ENCODE peak calls at places on chromosome 6, in ten cellular contexts. One of them, this sample, is unnamed.

GRCh38 chr6:37942606-37943376 is 123.3 kb downstream of the ZFAND3 start:
- DNase-seq in BJ: no peak
- DNase-seq in cardiac muscle cell: no peak
- DNase-seq in sigmoid colon: no peak
- DNase-seq in astrocyte of the spinal cord: no peak
- DNase-seq in choroid plexus epithelial cell: no peak
- DNase-seq in fibroblast of lung: peak; percentile 56
- DNase-seq in cardiac fibroblast: no peak
- DNase-seq in body of pancreas: no peak
- DNase-seq in left ventricle myocardium inferior: no peak
- DNase-seq in this sample: peak; percentile 30

GRCh38 chr6:128271011-128271410 is 249.4 kb downstream of the PTPRK start:
- DNase-seq in cardiac muscle cell: no peak
- DNase-seq in left ventricle myocardium inferior: no peak
- DNase-seq in astrocyte of the spinal cord: no peak
- DNase-seq in fibroblast of lung: no peak
- DNase-seq in sigmoid colon: no peak
- DNase-seq in cardiac fibroblast: no peak
- DNase-seq in BJ: no peak
- DNase-seq in body of pancreas: no peak
- DNase-seq in choroid plexus epithelial cell: no peak
- DNase-seq in this sample: no peak

GRCh38 chr6:158835616-158836221 is 16.6 kb upstream of the EZR start:
- DNase-seq in astrocyte of the spinal cord: no peak
- DNase-seq in sigmoid colon: peak; percentile 64
- DNase-seq in cardiac fibroblast: peak; percentile 84
- DNase-seq in left ventricle myocardium inferior: peak; percentile 73
- DNase-seq in choroid plexus epithelial cell: no peak
- DNase-seq in BJ: no peak
- DNase-seq in cardiac muscle cell: peak; percentile 86
- DNase-seq in body of pancreas: peak; percentile 67
- DNase-seq in fibroblast of lung: peak; percentile 77
- DNase-seq in this sample: peak; percentile 82

GRCh38 chr6:151681426-151682059 is 125.9 kb upstream of the ESR1 start:
- DNase-seq in cardiac fibroblast: peak; percentile 50
- DNase-seq in body of pancreas: no peak
- DNase-seq in choroid plexus epithelial cell: peak; percentile 26
- DNase-seq in left ventricle myocardium inferior: peak; percentile 15
- DNase-seq in BJ: no peak
- DNase-seq in fibroblast of lung: peak; percentile 28
- DNase-seq in astrocyte of the spinal cord: no peak
- DNase-seq in sigmoid colon: no peak
- DNase-seq in cardiac muscle cell: peak; percentile 60
- DNase-seq in this sample: peak; percentile 59

GRCh38 chr6:157955675-157956074 is 26.0 kb upstream of the SYNJ2 start:
- DNase-seq in fibroblast of lung: no peak
- DNase-seq in BJ: no peak
- DNase-seq in astrocyte of the spinal cord: no peak
- DNase-seq in sigmoid colon: no peak
- DNase-seq in cardiac fibroblast: no peak
- DNase-seq in cardiac muscle cell: no peak
- DNase-seq in choroid plexus epithelial cell: no peak
- DNase-seq in body of pancreas: no peak
- DNase-seq in left ventricle myocardium inferior: no peak
- DNase-seq in this sample: no peak

GRCh38 chr6:82712826-82713225 is 349.2 kb downstream of the TPBG start:
- DNase-seq in BJ: no peak
- DNase-seq in choroid plexus epithelial cell: peak; percentile 19
- DNase-seq in fibroblast of lung: peak; percentile 5
- DNase-seq in cardiac muscle cell: peak; percentile 2
- DNase-seq in cardiac fibroblast: peak; percentile 2
- DNase-seq in left ventricle myocardium inferior: no peak
- DNase-seq in sigmoid colon: no peak
- DNase-seq in body of pancreas: no peak
- DNase-seq in astrocyte of the spinal cord: no peak
- DNase-seq in this sample: peak; percentile 6

GRCh38 chr6:97697450-97697849 is 414.4 kb upstream of the MMS22L start:
- DNase-seq in cardiac muscle cell: peak; percentile 0
- DNase-seq in astrocyte of the spinal cord: peak; percentile 66
- DNase-seq in body of pancreas: no peak
- DNase-seq in choroid plexus epithelial cell: peak; percentile 86
- DNase-seq in left ventricle myocardium inferior: no peak
- DNase-seq in cardiac fibroblast: peak; percentile 2
- DNase-seq in fibroblast of lung: peak; percentile 11
- DNase-seq in BJ: no peak
- DNase-seq in sigmoid colon: no peak
- DNase-seq in this sample: no peak

GRCh38 chr6:104509355-104509754 is 350.4 kb downstream of the HACE1 start:
- DNase-seq in left ventricle myocardium inferior: no peak
- DNase-seq in BJ: no peak
- DNase-seq in sigmoid colon: no peak
- DNase-seq in cardiac fibroblast: no peak
- DNase-seq in astrocyte of the spinal cord: no peak
- DNase-seq in body of pancreas: no peak
- DNase-seq in choroid plexus epithelial cell: no peak
- DNase-seq in cardiac muscle cell: no peak
- DNase-seq in fibroblast of lung: no peak
- DNase-seq in this sample: no peak

GRCh38 chr6:74114428-74114827 is 418.4 kb downstream of the CD109 start:
- DNase-seq in astrocyte of the spinal cord: no peak
- DNase-seq in body of pancreas: no peak
- DNase-seq in choroid plexus epithelial cell: no peak
- DNase-seq in left ventricle myocardium inferior: no peak
- DNase-seq in sigmoid colon: no peak
- DNase-seq in cardiac muscle cell: no peak
- DNase-seq in BJ: no peak
- DNase-seq in cardiac fibroblast: no peak
- DNase-seq in fibroblast of lung: no peak
- DNase-seq in this sample: no peak

GRCh38 chr6:170066679-170067078 is 224.2 kb downstream of the DLL1 start:
- DNase-seq in cardiac muscle cell: no peak
- DNase-seq in fibroblast of lung: no peak
- DNase-seq in body of pancreas: peak; percentile 4
- DNase-seq in astrocyte of the spinal cord: no peak
- DNase-seq in sigmoid colon: peak; percentile 43
- DNase-seq in choroid plexus epithelial cell: no peak
- DNase-seq in left ventricle myocardium inferior: no peak
- DNase-seq in cardiac fibroblast: no peak
- DNase-seq in BJ: no peak
- DNase-seq in this sample: no peak

GRCh38 chr6:154933181-154933827 is 61.8 kb upstream of the TIAM2 start:
- DNase-seq in BJ: peak; percentile 32
- DNase-seq in body of pancreas: no peak
- DNase-seq in cardiac muscle cell: peak; percentile 45
- DNase-seq in cardiac fibroblast: peak; percentile 30
- DNase-seq in astrocyte of the spinal cord: peak; percentile 51
- DNase-seq in choroid plexus epithelial cell: peak; percentile 47
- DNase-seq in fibroblast of lung: no peak
- DNase-seq in left ventricle myocardium inferior: no peak
- DNase-seq in sigmoid colon: no peak
- DNase-seq in this sample: peak; percentile 78

GRCh38 chr6:91704531-91704930 is 1117.7 kb upstream of the MAP3K7 start:
- DNase-seq in BJ: no peak
- DNase-seq in body of pancreas: no peak
- DNase-seq in left ventricle myocardium inferior: no peak
- DNase-seq in astrocyte of the spinal cord: peak; percentile 77
- DNase-seq in cardiac fibroblast: peak; percentile 0
- DNase-seq in fibroblast of lung: peak; percentile 47
- DNase-seq in sigmoid colon: no peak
- DNase-seq in cardiac muscle cell: no peak
- DNase-seq in choroid plexus epithelial cell: peak; percentile 45
- DNase-seq in this sample: peak; percentile 53

GRCh38 chr6:145836170-145836569 is 21.6 kb upstream of the FBXO30 start:
- DNase-seq in left ventricle myocardium inferior: no peak
- DNase-seq in sigmoid colon: no peak
- DNase-seq in astrocyte of the spinal cord: peak; percentile 46
- DNase-seq in BJ: no peak
- DNase-seq in body of pancreas: no peak
- DNase-seq in cardiac muscle cell: peak; percentile 67
- DNase-seq in fibroblast of lung: peak; percentile 52
- DNase-seq in cardiac fibroblast: peak; percentile 76
- DNase-seq in choroid plexus epithelial cell: peak; percentile 71
- DNase-seq in this sample: peak; percentile 54

GRCh38 chr6:36984581-36985383 is 1.2 kb downstream of the MTCH1 start:
- DNase-seq in fibroblast of lung: peak; percentile 79
- DNase-seq in cardiac fibroblast: peak; percentile 80
- DNase-seq in left ventricle myocardium inferior: no peak
- DNase-seq in body of pancreas: peak; percentile 39
- DNase-seq in choroid plexus epithelial cell: peak; percentile 72
- DNase-seq in sigmoid colon: peak; percentile 86
- DNase-seq in cardiac muscle cell: peak; percentile 78
- DNase-seq in astrocyte of the spinal cord: peak; percentile 64
- DNase-seq in BJ: peak; percentile 19
- DNase-seq in this sample: peak; percentile 84

GRCh38 chr6:156638581-156638980 is 138.6 kb upstream of the ARID1B start:
- DNase-seq in body of pancreas: no peak
- DNase-seq in sigmoid colon: no peak
- DNase-seq in astrocyte of the spinal cord: no peak
- DNase-seq in BJ: no peak
- DNase-seq in fibroblast of lung: no peak
- DNase-seq in cardiac muscle cell: no peak
- DNase-seq in choroid plexus epithelial cell: no peak
- DNase-seq in left ventricle myocardium inferior: no peak
- DNase-seq in cardiac fibroblast: no peak
- DNase-seq in this sample: no peak

GRCh38 chr6:119308994-119309657 is 40.4 kb downstream of the MAN1A1 start:
- DNase-seq in body of pancreas: no peak
- DNase-seq in fibroblast of lung: peak; percentile 15
- DNase-seq in left ventricle myocardium inferior: no peak
- DNase-seq in astrocyte of the spinal cord: no peak
- DNase-seq in choroid plexus epithelial cell: no peak
- DNase-seq in cardiac muscle cell: no peak
- DNase-seq in sigmoid colon: no peak
- DNase-seq in BJ: no peak
- DNase-seq in cardiac fibroblast: no peak
- DNase-seq in this sample: no peak

GRCh38 chr6:96724641-96725040 is 112.6 kb downstream of the GPR63 start:
- DNase-seq in choroid plexus epithelial cell: no peak
- DNase-seq in BJ: no peak
- DNase-seq in body of pancreas: no peak
- DNase-seq in sigmoid colon: no peak
- DNase-seq in astrocyte of the spinal cord: no peak
- DNase-seq in fibroblast of lung: no peak
- DNase-seq in cardiac muscle cell: no peak
- DNase-seq in left ventricle myocardium inferior: no peak
- DNase-seq in cardiac fibroblast: no peak
- DNase-seq in this sample: no peak

GRCh38 chr6:1067346-1067745 is 244.6 kb upstream of the FOXQ1 start:
- DNase-seq in sigmoid colon: no peak
- DNase-seq in cardiac fibroblast: no peak
- DNase-seq in choroid plexus epithelial cell: no peak
- DNase-seq in BJ: no peak
- DNase-seq in body of pancreas: no peak
- DNase-seq in astrocyte of the spinal cord: no peak
- DNase-seq in fibroblast of lung: no peak
- DNase-seq in cardiac muscle cell: no peak
- DNase-seq in left ventricle myocardium inferior: no peak
- DNase-seq in this sample: no peak

GRCh38 chr6:49570474-49571079 is 20.1 kb downstream of the C6orf141 start:
- DNase-seq in body of pancreas: no peak
- DNase-seq in cardiac muscle cell: peak; percentile 38
- DNase-seq in cardiac fibroblast: peak; percentile 40
- DNase-seq in BJ: no peak
- DNase-seq in choroid plexus epithelial cell: peak; percentile 66
- DNase-seq in sigmoid colon: no peak
- DNase-seq in astrocyte of the spinal cord: peak; percentile 10
- DNase-seq in left ventricle myocardium inferior: no peak
- DNase-seq in fibroblast of lung: peak; percentile 45
- DNase-seq in this sample: peak; percentile 61

GRCh38 chr6:108728826-108729225 is 119.4 kb upstream of the ARMC2 start:
- DNase-seq in BJ: no peak
- DNase-seq in fibroblast of lung: no peak
- DNase-seq in left ventricle myocardium inferior: no peak
- DNase-seq in astrocyte of the spinal cord: no peak
- DNase-seq in choroid plexus epithelial cell: no peak
- DNase-seq in cardiac fibroblast: no peak
- DNase-seq in sigmoid colon: no peak
- DNase-seq in cardiac muscle cell: no peak
- DNase-seq in body of pancreas: no peak
- DNase-seq in this sample: no peak
- TF ChIP-seq CTCF in BJ: no peak
- TF ChIP-seq CTCF in fibroblast of lung: no peak
- TF ChIP-seq CTCF in left ventricle myocardium inferior: no peak
- TF ChIP-seq CTCF in astrocyte of the spinal cord: no peak
- TF ChIP-seq CTCF in choroid plexus epithelial cell: no peak
- TF ChIP-seq CTCF in cardiac fibroblast: no peak
- TF ChIP-seq CTCF in sigmoid colon: no peak
- TF ChIP-seq CTCF in cardiac muscle cell: no peak
- TF ChIP-seq CTCF in body of pancreas: no peak
- TF ChIP-seq CTCF in this sample: no peak

GRCh38 chr6:108176281-108177089 is 10.7 kb downstream of the NR2E1 start:
- DNase-seq in body of pancreas: no peak
- DNase-seq in left ventricle myocardium inferior: no peak
- DNase-seq in choroid plexus epithelial cell: no peak
- DNase-seq in cardiac fibroblast: no peak
- DNase-seq in sigmoid colon: no peak
- DNase-seq in BJ: no peak
- DNase-seq in cardiac muscle cell: no peak
- DNase-seq in fibroblast of lung: no peak
- DNase-seq in astrocyte of the spinal cord: no peak
- DNase-seq in this sample: no peak
- H3K4me3 ChIP-seq in body of pancreas: peak overlapping the region; percentile 4
- H3K4me3 ChIP-seq in left ventricle myocardium inferior: peak overlapping the region; percentile 42
- H3K4me3 ChIP-seq in choroid plexus epithelial cell: no peak overlapping the region
- H3K4me3 ChIP-seq in cardiac fibroblast: no peak overlapping the region
- H3K4me3 ChIP-seq in sigmoid colon: no peak overlapping the region
- H3K4me3 ChIP-seq in BJ: no peak overlapping the region
- H3K4me3 ChIP-seq in cardiac muscle cell: peak overlapping the region; percentile 11
- H3K4me3 ChIP-seq in fibroblast of lung: no peak overlapping the region
- H3K4me3 ChIP-seq in astrocyte of the spinal cord: no peak overlapping the region
- H3K4me3 ChIP-seq in this sample: no peak overlapping the region

GRCh38 chr6:122984393-122984792 is 11.6 kb upstream of the CLVS2 start:
- DNase-seq in astrocyte of the spinal cord: no peak
- DNase-seq in sigmoid colon: no peak
- DNase-seq in cardiac fibroblast: no peak
- DNase-seq in body of pancreas: no peak
- DNase-seq in fibroblast of lung: no peak
- DNase-seq in left ventricle myocardium inferior: no peak
- DNase-seq in BJ: no peak
- DNase-seq in cardiac muscle cell: no peak
- DNase-seq in choroid plexus epithelial cell: no peak
- DNase-seq in this sample: no peak
- TF ChIP-seq CTCF in astrocyte of the spinal cord: no peak
- TF ChIP-seq CTCF in sigmoid colon: no peak
- TF ChIP-seq CTCF in cardiac fibroblast: no peak
- TF ChIP-seq CTCF in body of pancreas: no peak
- TF ChIP-seq CTCF in fibroblast of lung: no peak
- TF ChIP-seq CTCF in left ventricle myocardium inferior: no peak
- TF ChIP-seq CTCF in BJ: no peak
- TF ChIP-seq CTCF in cardiac muscle cell: no peak
- TF ChIP-seq CTCF in choroid plexus epithelial cell: no peak
- TF ChIP-seq CTCF in this sample: no peak

DNA sequence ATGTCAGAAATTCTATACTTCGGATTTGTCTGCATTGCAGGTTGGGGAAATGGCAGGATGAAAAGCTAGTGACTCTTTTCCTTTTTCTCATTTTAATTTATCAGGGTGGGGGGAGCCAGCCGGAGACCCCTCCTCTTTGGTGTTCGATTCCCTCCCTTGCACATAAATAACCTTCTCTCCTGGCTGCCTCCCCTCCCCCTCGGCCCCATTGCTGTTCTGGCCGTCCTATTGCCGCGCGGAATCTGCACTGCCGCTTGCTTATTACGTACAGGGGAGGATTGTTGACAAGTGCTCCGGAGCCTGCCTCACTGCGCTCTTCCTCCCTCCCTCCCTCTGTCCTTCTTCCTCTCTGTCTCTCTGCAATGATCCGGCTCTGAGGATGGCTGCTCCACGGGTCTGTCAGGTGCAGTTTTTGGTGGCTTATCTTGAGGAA is 154.7 kb downstream of the JARID2 start:
- DNase-seq in choroid plexus epithelial cell: peak; percentile 66
- DNase-seq in BJ: no peak
- DNase-seq in left ventricle myocardium inferior: peak; percentile 78
- DNase-seq in astrocyte of the spinal cord: peak; percentile 32
- DNase-seq in fibroblast of lung: peak; percentile 48
- DNase-seq in cardiac fibroblast: peak; percentile 44
- DNase-seq in sigmoid colon: peak; percentile 81
- DNase-seq in body of pancreas: peak; percentile 26
- DNase-seq in cardiac muscle cell: peak; percentile 62
- DNase-seq in this sample: peak; percentile 66
- H3K4me3 ChIP-seq in choroid plexus epithelial cell: peak overlapping the region; percentile 50
- H3K4me3 ChIP-seq in BJ: peak overlapping the region; percentile 5
- H3K4me3 ChIP-seq in left ventricle myocardium inferior: peak overlapping the region; percentile 60
- H3K4me3 ChIP-seq in astrocyte of the spinal cord: peak overlapping the region; percentile 28
- H3K4me3 ChIP-seq in fibroblast of lung: no peak overlapping the region
- H3K4me3 ChIP-seq in cardiac fibroblast: peak overlapping the region; percentile 35
- H3K4me3 ChIP-seq in sigmoid colon: peak overlapping the region; percentile 38
- H3K4me3 ChIP-seq in body of pancreas: no peak overlapping the region
- H3K4me3 ChIP-seq in cardiac muscle cell: no peak overlapping the region
- H3K4me3 ChIP-seq in this sample: peak overlapping the region; percentile 39

This sample was measured in fibroblast of villous mesenchyme.